ENCODE peak calls at places on chromosomes 3 and 15, in four cellular contexts. S, W, N and P are unnamed samples.

GRCh38 chr3:73637042-73637441 is 12.3 kb upstream of the PDZRN3 start:
- DNase-seq in S (no peak), W (no peak), N (no peak), P (no peak)

GRCh38 chr3:170721563-170721962 is 135.7 kb upstream of the SLC7A14 start:
- DNase-seq in S (no peak), W (no peak), N (no peak), P (no peak)

GRCh38 chr15:85340852-85341251 is 39.6 kb upstream of the AKAP13 start:
- DNase-seq in S (no peak), W (no peak), N (no peak), P (no peak)

GRCh38 chr3:197792019-197792647 is 1.1 kb downstream of the LRCH3 start:
- DNase-seq in S (no peak), W (no peak), N (no peak), P (no peak)

GRCh38 chr3:2661078-2661477 is 449.1 kb downstream of the IL5RA start:
- DNase-seq in S (no peak), W (no peak), N (no peak), P (no peak)

GRCh38 chr3:13504161-13504831 is 24.2 kb downstream of the HDAC11 start:
- DNase-seq in S (no peak), W (no peak), N (peak), P (no peak)

GRCh38 chr15:90681480-90681879 is 35.7 kb upstream of the BLM start:
- DNase-seq in S (no peak), W (no peak), N (no peak), P (no peak)

GRCh38 chr15:99015677-99016568 is 8.3 kb upstream of the PGPEP1L start:
- DNase-seq in S (no peak), W (no peak), N (peak), P (peak)

GRCh38 chr15:32657198-32657886 is 15.8 kb downstream of the SCG5 start:
- DNase-seq in S (no peak), W (no peak), N (no peak), P (no peak)

GRCh38 chr15:78396976-78397375 is 41.0 kb upstream of the IREB2 start:
- DNase-seq in S (no peak), W (no peak), N (no peak), P (peak)

GRCh38 chr3:18087963-18088362 is 337.2 kb downstream of the SATB1 start:
- DNase-seq in S (no peak), W (no peak), N (no peak), P (no peak)

GRCh38 chr3:112298781-112299180 is 4.8 kb upstream of the SLC9C1 start:
- DNase-seq in S (no peak), W (no peak), N (no peak), P (no peak)

GRCh38 chr15:47888721-47889120 is 171.4 kb downstream of the SEMA6D start:
- DNase-seq in S (no peak), W (no peak), N (no peak), P (no peak)

GRCh38 chr15:30997270-30997669 is 5.8 kb upstream of the MTMR10 start:
- DNase-seq in S (no peak), W (no peak), N (no peak), P (no peak)

GRCh38 chr3:42490243-42490642 is 12.2 kb upstream of the VIPR1 start:
- DNase-seq in S (no peak), W (no peak), N (peak), P (peak)

GRCh38 chr15:86906406-86906805 is 826.7 kb downstream of the AGBL1 start:
- DNase-seq in S (no peak), W (no peak), N (no peak), P (no peak)

GRCh38 chr3:157204431-157204830 is 44.5 kb upstream of the CCNL1 start:
- DNase-seq in S (no peak), W (no peak), N (no peak), P (no peak)

GRCh38 chr3:157407769-157408168 is 28.9 kb upstream of the PTX3 start:
- DNase-seq in S (no peak), W (no peak), N (no peak), P (no peak)

GRCh38 chr3:129313983-129314756 is 35.5 kb downstream of the HMCES start:
- DNase-seq in S (peak), W (no peak), N (peak), P (peak)

GRCh38 chr3:46829699-46830208 is 33.5 kb downstream of the MYL3 start:
- DNase-seq in S (peak), W (no peak), N (no peak), P (peak)

GRCh38 chr3:132135628-132136333 is 101.0 kb upstream of the CPNE4 start:
- DNase-seq in S (no peak), W (no peak), N (peak), P (peak)

GRCh38 chr3:68705695-68706429 is 226.5 kb downstream of the TAFA4 start:
- DNase-seq in S (no peak), W (no peak), N (peak), P (no peak)

GRCh38 chr3:64748244-64748894 is 60.6 kb upstream of the ADAMTS9 start:
- DNase-seq in S (no peak), W (no peak), N (peak), P (peak)

GRCh38 chr15:58065445-58066041 is at the start of gene ALDH1A2:
- DNase-seq in S (no peak), W (no peak), N (peak), P (peak)

GRCh38 chr15:47812436-47813109 is 95.3 kb downstream of the SEMA6D start:
- DNase-seq in S (no peak), W (no peak), N (peak), P (no peak)

GRCh38 chr3:193148678-193149473 is 92.1 kb upstream of the PLAAT1 start:
- DNase-seq in S (no peak), W (no peak), N (no peak), P (no peak)

GRCh38 chr3:42043116-42043796 is 47.9 kb upstream of the TRAK1 start:
- DNase-seq in S (no peak), W (no peak), N (peak), P (peak)

GRCh38 chr15:36291501-36291900 is 287.9 kb upstream of the CDIN1 start:
- DNase-seq in S (no peak), W (no peak), N (no peak), P (no peak)

GRCh38 chr3:139427283-139428060 is 38.0 kb upstream of the COPB2 start:
- DNase-seq in S (no peak), W (peak), N (no peak), P (peak)

GRCh38 chr3:155049959-155050358 is 30.2 kb upstream of the MME start:
- DNase-seq in S (no peak), W (no peak), N (no peak), P (no peak)

GRCh38 chr3:5195605-5196004 is 8.1 kb downstream of the EDEM1 start:
- DNase-seq in S (no peak), W (no peak), N (no peak), P (no peak)

GRCh38 chr3:180705619-180706018 is 26.3 kb upstream of the CCDC39 start:
- DNase-seq in S (no peak), W (no peak), N (no peak), P (no peak)

GRCh38 chr3:72120039-72120438 is 335.1 kb upstream of the PROK2 start:
- DNase-seq in S (no peak), W (no peak), N (no peak), P (no peak)

GRCh38 chr15:56786966-56787365 is 53.7 kb upstream of the ZNF280D start:
- DNase-seq in S (no peak), W (no peak), N (no peak), P (no peak)

GRCh38 chr15:50996641-50997040 is 88.2 kb downstream of the AP4E1 start:
- DNase-seq in S (no peak), W (no peak), N (no peak), P (no peak)